ENCODE peak calls at places on chromosomes 2 and 18, in seven cellular contexts. Q is T-helper 9 cell, T is D341Med, N is H54, I is iris pigment epithelial cell, S is RCC 7860, F is left ventricle myocardium superior. K is an unnamed sample.

GRCh38 chr2:69177785-69178636 is 165.0 kb downstream of the ANTXR1 start:
- DNase-seq in Q (no peak), T (peak), N (peak), I (peak), S (no peak), F (peak), K (no peak)

GRCh38 chr18:79871481-79872091 is 73.8 kb downstream of the KCNG2 start:
- DNase-seq in Q (no peak), T (peak), N (no peak), I (no peak), S (no peak), F (peak), K (no peak)

GRCh38 chr2:147351789-147352188 is 493.0 kb upstream of the ACVR2A start:
- DNase-seq in Q (no peak), T (no peak), N (no peak), I (no peak), S (no peak), F (no peak), K (no peak)

GRCh38 chr18:8911408-8912340 is 190.8 kb upstream of the NDUFV2 start:
- DNase-seq in Q (no peak), T (no peak), N (no peak), I (no peak), S (no peak), F (no peak), K (no peak)

GRCh38 chr2:85369500-85369899 is 14.9 kb downstream of the ELMOD3 start:
- DNase-seq in Q (no peak), T (no peak), N (no peak), I (no peak), S (no peak), F (no peak), K (no peak)

GRCh38 chr2:231047270-231047921 is 9.3 kb upstream of the PSMD1 start:
- DNase-seq in Q (no peak), T (no peak), N (no peak), I (no peak), S (no peak), F (no peak), K (no peak)

GRCh38 chr2:185215497-185215896 is 523.1 kb upstream of the FSIP2 start:
- DNase-seq in Q (no peak), T (no peak), N (no peak), I (no peak), S (no peak), F (no peak), K (no peak)

GRCh38 chr2:63029058-63029457 is 21.6 kb upstream of the OTX1 start:
- DNase-seq in Q (no peak), T (no peak), N (no peak), I (peak), S (no peak), F (no peak), K (no peak)

GRCh38 chr2:121476714-121477113 is 54.0 kb upstream of the RNU4ATAC start:
- DNase-seq in Q (no peak), T (no peak), N (no peak), I (no peak), S (no peak), F (no peak), K (no peak)

K was measured in effector memory CD8-positive, alpha-beta T cell.